ENCODE peak calls at places on chromosome X, in six cellular contexts. N is left ventricle myocardium inferior; X is AG04449; M is upper lobe of left lung; V is CD8-positive, alpha-beta T cell; F is fibroblast of mammary gland. Q is an unnamed sample.

GRCh38 chrX:47233333-47234113 is 714 bp downstream of the USP11 start:
- DNase-seq in X (peak; percentile 85), N (peak; percentile 93), V (peak; percentile 82), M (peak; percentile 95), F (peak; percentile 97), Q (peak; percentile 50)

GRCh38 chrX:15600745-15601144 is at the start of gene ACE2:
- DNase-seq in X (no peak), N (no peak), V (no peak), F (no peak), M (no peak), Q (no peak)

GRCh38 chrX:37986893-37987292 is 19.5 kb upstream of the SYTL5 start:
- DNase-seq in M (no peak), N (no peak), F (peak; percentile 26), V (no peak), X (peak; percentile 10), Q (no peak)

GRCh38 chrX:51155566-51155965 is 177.1 kb upstream of the NUDT10 start:
- DNase-seq in N (no peak), F (no peak), M (no peak), X (no peak), V (no peak), Q (no peak)

GRCh38 chrX:150157291-150157690 is 205.8 kb upstream of the MAMLD1 start:
- DNase-seq in F (no peak), V (no peak), N (no peak), M (no peak), X (no peak), Q (no peak)

GRCh38 chrX:13144927-13145659 is 100.7 kb upstream of the FAM9C start:
- DNase-seq in X (no peak), F (no peak), V (no peak), M (no peak), N (no peak), Q (no peak)

GRCh38 chrX:2311483-2311882 is 189.3 kb downstream of the DHRSX start:
- DNase-seq in X (no peak), M (no peak), V (no peak), N (no peak), F (no peak), Q (no peak)

GRCh38 chrX:15761564-15762191 is 23.6 kb downstream of the CA5B start:
- DNase-seq in V (no peak), X (no peak), F (peak; percentile 48), M (no peak), N (no peak), Q (no peak)

GRCh38 chrX:74231625-74232024 is 72.4 kb upstream of the ZCCHC13 start:
- DNase-seq in M (no peak), V (no peak), X (no peak), N (no peak), F (no peak), Q (no peak)

DNA sequence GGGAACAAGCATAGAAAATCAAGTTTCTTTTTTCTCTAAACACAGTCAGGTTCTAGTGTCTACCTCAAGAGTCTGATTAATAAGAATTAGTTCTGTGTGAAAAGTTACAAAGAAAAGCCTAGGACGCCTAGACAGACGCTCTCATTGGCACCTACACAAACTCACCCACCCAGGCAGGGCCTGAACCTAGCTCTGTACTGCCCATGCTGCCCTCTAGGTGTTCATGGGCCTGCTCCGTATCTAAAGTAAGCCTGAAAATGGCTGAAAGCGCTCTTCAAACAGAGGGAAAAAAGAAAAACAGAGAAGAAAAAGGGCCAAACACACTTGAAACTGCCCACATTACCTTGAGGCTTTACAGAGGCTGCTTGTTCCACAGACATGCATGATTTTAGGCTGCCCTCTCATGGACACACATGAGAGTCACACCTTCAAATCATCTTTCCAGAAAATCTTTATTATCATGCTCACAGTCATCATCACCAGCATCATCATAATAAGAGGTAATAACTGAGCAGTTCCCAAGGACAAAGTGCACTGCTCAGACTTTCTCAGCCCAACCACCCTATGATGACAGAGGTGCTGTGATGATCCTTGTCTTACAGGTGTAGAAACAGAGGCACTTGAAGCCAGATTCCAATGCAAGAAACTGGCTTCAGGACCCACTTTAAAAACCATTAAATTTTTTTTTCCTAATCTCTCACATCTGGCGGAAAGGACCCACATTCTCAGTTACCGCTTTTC is 49.6 kb downstream of the MAP7D2 start:
- DNase-seq in N (no peak), F (peak; percentile 66), X (no peak), M (peak; percentile 27), V (peak; percentile 0), Q (peak; percentile 24)
- TF ChIP-seq CTCF in N (peak; percentile 40), F (peak; percentile 64), X (peak; percentile 28), M (peak; percentile 14), V (peak; percentile 31), Q (peak; percentile 44)

DNA sequence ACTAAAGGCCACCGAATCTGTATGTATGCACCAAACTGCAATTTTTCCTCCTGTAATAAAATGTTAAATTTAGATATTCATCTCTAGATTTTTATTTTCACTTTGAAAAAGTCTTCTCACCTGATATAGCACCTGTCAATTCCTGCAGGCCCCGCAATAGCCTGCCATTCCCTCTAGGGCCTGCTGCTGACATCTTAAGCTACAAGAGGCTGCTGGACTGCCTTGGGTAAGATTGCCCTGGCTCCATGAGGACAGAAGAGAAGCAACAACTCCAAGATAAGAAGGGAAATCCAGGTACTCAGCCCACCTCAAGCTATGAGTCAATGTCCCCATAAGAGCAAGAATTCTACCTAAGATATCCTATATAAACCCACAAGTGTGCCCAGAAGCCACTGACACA is 230.2 kb upstream of the AGTR2 start:
- DNase-seq in N (no peak), F (no peak), V (no peak), M (no peak), X (no peak), Q (no peak)
- TF ChIP-seq CTCF in N (no peak), F (no peak), V (no peak), M (no peak), X (no peak), Q (no peak)

GRCh38 chrX:5233830-5234229 is 994.8 kb downstream of the NLGN4X start:
- DNase-seq in M (no peak), N (no peak), V (no peak), X (no peak), F (no peak), Q (no peak)

GRCh38 chrX:5236749-5237148 is 991.9 kb downstream of the NLGN4X start:
- DNase-seq in F (no peak), X (no peak), N (no peak), V (no peak), M (no peak), Q (no peak)

GRCh38 chrX:5236096-5236495 is 992.6 kb downstream of the NLGN4X start:
- DNase-seq in V (no peak), X (no peak), N (no peak), M (peak; percentile 19), F (no peak), Q (no peak)
- TF ChIP-seq CTCF in V (no peak), X (no peak), N (no peak), M (no peak), F (no peak), Q (peak; percentile 21)

GRCh38 chrX:11531226-11531625 is 134.5 kb downstream of the ARHGAP6 start:
- DNase-seq in F (peak; percentile 41), V (no peak), X (no peak), N (no peak), M (no peak), Q (no peak)
- TF ChIP-seq CTCF in F (peak; percentile 44), V (no peak), X (peak; percentile 17), N (peak; percentile 42), M (no peak), Q (no peak)

GRCh38 chrX:108162265-108162664 is 70.7 kb downstream of the ATG4A start:
- DNase-seq in N (no peak), V (no peak), M (no peak), X (no peak), F (no peak), Q (no peak)

GRCh38 chrX:108168961-108169740 is 77.6 kb downstream of the ATG4A start:
- DNase-seq in N (no peak), F (no peak), V (no peak), M (no peak), X (no peak), Q (no peak)

GRCh38 chrX:108167211-108167872 is 75.8 kb downstream of the ATG4A start:
- DNase-seq in V (no peak), N (no peak), F (peak; percentile 72), X (no peak), M (no peak), Q (no peak)

GRCh38 chrX:108163333-108164082 is 71.9 kb downstream of the ATG4A start:
- DNase-seq in X (no peak), N (no peak), F (no peak), M (no peak), V (no peak), Q (no peak)

GRCh38 chrX:108165349-108166111 is 74.0 kb downstream of the ATG4A start:
- DNase-seq in F (peak; percentile 68), M (no peak), N (no peak), X (no peak), V (no peak), Q (no peak)
- TF ChIP-seq CTCF in F (peak; percentile 72), M (no peak), N (peak; percentile 36), X (peak; percentile 47), V (no peak), Q (peak; percentile 37)

GRCh38 chrX:109826954-109827708 is 94.1 kb upstream of the ACSL4 start:
- DNase-seq in V (no peak), M (no peak), F (peak; percentile 71), N (no peak), X (peak; percentile 64), Q (no peak)
- TF ChIP-seq CTCF in V (no peak), M (no peak), F (peak; percentile 15), N (no peak), X (peak; percentile 9), Q (no peak)

GRCh38 chrX:69309074-69309792 is 144.0 kb upstream of the PJA1 start:
- DNase-seq in F (no peak), N (no peak), X (no peak), M (no peak), V (no peak), Q (no peak)

GRCh38 chrX:69317721-69318120 is 152.5 kb upstream of the PJA1 start:
- DNase-seq in V (no peak), M (no peak), F (no peak), X (no peak), N (no peak), Q (no peak)

GRCh38 chrX:69314436-69315348 is 149.4 kb upstream of the PJA1 start:
- DNase-seq in M (peak; percentile 18), V (no peak), X (no peak), F (no peak), N (no peak), Q (no peak)

GRCh38 chrX:69312141-69312670 is 147.0 kb upstream of the PJA1 start:
- DNase-seq in X (no peak), M (peak; percentile 6), V (no peak), N (no peak), F (no peak), Q (no peak)

GRCh38 chrX:69313622-69314290 is 148.5 kb upstream of the PJA1 start:
- DNase-seq in X (no peak), F (no peak), N (no peak), V (no peak), M (peak; percentile 15), Q (no peak)
- TF ChIP-seq CTCF in X (no peak), F (no peak), N (no peak), V (no peak), M (no peak), Q (no peak)

DNA sequence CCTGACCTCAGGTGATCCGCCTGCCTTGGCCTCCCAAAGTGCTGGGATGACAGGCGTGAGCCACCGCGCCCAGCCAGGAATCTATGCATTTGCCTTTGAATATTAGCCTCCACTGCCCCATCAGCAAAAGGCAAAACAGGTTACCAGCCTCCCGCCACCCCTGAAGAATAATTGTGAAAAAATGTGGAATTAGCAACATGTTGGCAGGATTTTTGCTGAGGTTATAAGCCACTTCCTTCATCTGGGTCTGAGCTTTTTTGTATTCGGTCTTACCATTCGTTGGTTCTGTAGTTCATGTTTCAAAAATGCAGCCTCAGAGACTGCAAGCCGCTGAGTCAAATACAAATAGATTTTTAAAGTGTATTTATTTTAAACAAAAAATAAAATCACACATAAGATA is 44.2 kb upstream of the SHOX start:
- DNase-seq in V (no peak), M (no peak), N (no peak), X (no peak), F (no peak), Q (no peak)
- TF ChIP-seq CTCF in V (no peak), M (no peak), N (no peak), X (no peak), F (no peak), Q (no peak)